ENCODE peak calls at places on chromosome X, in four cellular contexts. R is AG10803, U is fibroblast of mammary gland, Y is A549. M is an unnamed sample.

GRCh38 chrX:55342533-55343501 is 78.1 kb upstream of the PAGE3 start:
- DNase-seq in R (peak), U (peak), Y (peak), M (no peak)

GRCh38 chrX:1231850-1232505 is 19.5 kb upstream of the CRLF2 start:
- DNase-seq in R (no peak), U (no peak), Y (no peak), M (no peak)

GRCh38 chrX:38192007-38192625 is 28.6 kb downstream of the SRPX start:
- DNase-seq in R (peak), U (peak), Y (no peak), M (no peak)

GRCh38 chrX:136192839-136193414 is 45.6 kb downstream of the FHL1 start:
- DNase-seq in R (peak), U (peak), Y (no peak), M (no peak)

GRCh38 chrX:136168929-136169735 is 21.8 kb downstream of the FHL1 start:
- DNase-seq in R (peak), U (peak), Y (no peak), M (no peak)

GRCh38 chrX:9700555-9700954 is 65.1 kb downstream of the GPR143 start:
- DNase-seq in R (no peak), U (no peak), Y (no peak), M (no peak)

GRCh38 chrX:63350551-63350950 is 581 bp downstream of the SPIN4 start:
- DNase-seq in R (peak), U (peak), Y (peak), M (peak)

GRCh38 chrX:45824471-45824870 is 623.8 kb upstream of the DIPK2B start:
- DNase-seq in R (peak), U (peak), Y (peak), M (no peak)

GRCh38 chrX:20374866-20375530 is 108.3 kb upstream of the RPS6KA3 start:
- DNase-seq in R (no peak), U (peak), Y (no peak), M (no peak)

GRCh38 chrX:23292979-23293651 is 41.5 kb upstream of the PTCHD1 start:
- DNase-seq in R (no peak), U (no peak), Y (no peak), M (no peak)

GRCh38 chrX:70332600-70332999 is 42.7 kb downstream of the KIF4A start:
- DNase-seq in R (no peak), U (no peak), Y (peak), M (no peak)
- TF ChIP-seq CTCF in R (peak), U (peak), Y (no peak), M (no peak)

GRCh38 chrX:72048515-72049455 is 82.9 kb downstream of the RTL5 start:
- DNase-seq in R (no peak), U (no peak), Y (no peak), M (peak)
- TF ChIP-seq CTCF in R (no peak), U (no peak), Y (no peak), M (no peak)

GRCh38 chrX:14043209-14043608 is 13.5 kb upstream of the GEMIN8 start:
- DNase-seq in R (no peak), U (no peak), Y (no peak), M (no peak)

GRCh38 chrX:14038375-14039077 is 8.8 kb upstream of the GEMIN8 start:
- DNase-seq in R (no peak), U (no peak), Y (no peak), M (no peak)

GRCh38 chrX:14039344-14039743 is 9.7 kb upstream of the GEMIN8 start:
- DNase-seq in R (peak), U (peak), Y (no peak), M (no peak)
- TF ChIP-seq CTCF in R (peak), U (peak), Y (peak), M (peak)

GRCh38 chrX:117511379-117511778 is 605.2 kb downstream of the KLHL13 start:
- DNase-seq in R (no peak), U (no peak), Y (no peak), M (no peak)

GRCh38 chrX:117508021-117508420 is 608.6 kb downstream of the KLHL13 start:
- DNase-seq in R (no peak), U (no peak), Y (no peak), M (no peak)

DNA sequence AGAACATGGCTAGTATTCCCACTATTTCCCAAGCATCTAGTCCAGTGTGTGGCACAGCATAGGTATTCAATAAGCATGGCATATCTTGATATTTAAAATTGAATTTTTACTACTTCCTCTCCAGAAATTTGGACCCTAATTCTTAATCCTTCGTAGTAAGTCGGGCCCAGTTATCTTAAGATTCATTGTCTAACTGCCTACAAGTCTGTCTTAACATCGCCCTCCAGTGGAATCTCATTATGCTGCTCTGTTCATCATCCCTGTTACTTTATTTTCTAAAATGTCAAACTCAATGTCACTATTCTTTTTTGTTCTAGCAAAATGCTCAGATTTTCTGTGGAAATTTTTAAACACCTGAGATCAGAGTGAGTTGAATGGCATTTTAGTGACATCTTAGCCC is 606.2 kb downstream of the KLHL13 start:
- DNase-seq in R (no peak), U (no peak), Y (no peak), M (no peak)
- TF ChIP-seq CTCF in R (no peak), U (no peak), Y (no peak), M (no peak)